ENCODE peak calls at places on chromosomes 7 and 10, in nine cellular contexts. F is nephron progenitor cell, M is cardiac fibroblast, V is AG09309, H is neural crest cell, G is IMR-90, E is colonic mucosa, B is BE2C, W is psoas muscle. K is an unnamed sample.

GRCh38 chr10:60417024-60417423 is 27.3 kb upstream of the ANK3 start:
- DNase-seq in F (no peak), B (no peak), V (no peak), H (no peak), G (no peak), W (no peak), M (peak), E (no peak), K (no peak)

GRCh38 chr10:24238527-24239247 is 29.7 kb downstream of the KIAA1217 start:
- DNase-seq in H (no peak), G (no peak), W (no peak), V (no peak), F (peak), M (no peak), E (peak), B (no peak), K (no peak)

GRCh38 chr10:122740640-122741039 is 41.0 kb upstream of the C10orf120 start:
- DNase-seq in M (no peak), B (no peak), G (no peak), W (no peak), E (no peak), H (no peak), F (no peak), V (no peak), K (no peak)

GRCh38 chr7:152735443-152736004 is 24.0 kb upstream of the ACTR3B start:
- DNase-seq in B (peak), W (no peak), E (no peak), H (no peak), V (no peak), M (no peak), F (no peak), G (peak), K (no peak)

GRCh38 chr7:36474283-36475010 is 84.8 kb downstream of the ANLN start:
- DNase-seq in G (peak), E (no peak), B (no peak), M (peak), V (peak), F (no peak), H (no peak), W (no peak), K (no peak)

GRCh38 chr7:34104992-34105391 is 199.7 kb downstream of the BMPER start:
- DNase-seq in M (peak), F (no peak), W (no peak), E (no peak), V (no peak), B (no peak), G (peak), H (no peak), K (no peak)

GRCh38 chr7:22350466-22351328 is 6.3 kb downstream of the RAPGEF5 start:
- DNase-seq in F (no peak), V (peak), H (no peak), G (peak), W (no peak), E (no peak), B (peak), M (peak), K (no peak)

GRCh38 chr10:98097611-98098010 is 36.8 kb upstream of the R3HCC1L start:
- DNase-seq in V (no peak), G (no peak), W (no peak), F (peak), H (no peak), E (no peak), M (no peak), B (no peak), K (peak)

GRCh38 chr7:98334077-98334476 is 52.6 kb downstream of the BRI3 start:
- DNase-seq in V (no peak), B (no peak), E (no peak), W (no peak), M (no peak), H (no peak), G (no peak), F (no peak), K (no peak)

GRCh38 chr7:137930616-137931015 is 71.3 kb downstream of the CREB3L2 start:
- DNase-seq in G (peak), V (peak), H (no peak), B (no peak), M (peak), E (no peak), W (no peak), F (no peak), K (no peak)

GRCh38 chr7:151436446-151437162 is 3.3 kb downstream of the CRYGN start:
- DNase-seq in V (no peak), G (peak), W (no peak), H (no peak), F (no peak), B (peak), E (no peak), M (peak), K (no peak)

GRCh38 chr10:68043030-68043429 is 32.1 kb downstream of the HERC4 start:
- DNase-seq in M (no peak), F (no peak), V (no peak), H (no peak), W (no peak), G (peak), E (no peak), B (no peak), K (no peak)

GRCh38 chr7:36937754-36938551 is 213.7 kb upstream of the AOAH start:
- DNase-seq in F (no peak), M (no peak), W (no peak), E (no peak), H (no peak), G (no peak), V (no peak), B (no peak), K (no peak)

GRCh38 chr10:112950714-112951348 is 784 bp downstream of the TCF7L2 start:
- DNase-seq in W (peak), B (peak), H (peak), V (no peak), F (peak), E (peak), G (peak), M (peak), K (no peak)

GRCh38 chr7:95578299-95578855 is 17.9 kb downstream of the PDK4 start:
- DNase-seq in E (no peak), V (no peak), F (no peak), B (no peak), G (no peak), W (no peak), M (no peak), H (no peak), K (no peak)

GRCh38 chr7:1889556-1890181 is 219.6 kb downstream of the ELFN1 start:
- DNase-seq in F (no peak), M (peak), E (no peak), B (no peak), H (no peak), G (peak), W (no peak), V (peak), K (peak)

GRCh38 chr10:99551158-99551557 is 18.4 kb downstream of the NKX2-3 start:
- DNase-seq in W (peak), G (peak), E (peak), F (no peak), V (peak), H (no peak), M (peak), B (peak), K (no peak)

GRCh38 chr10:35635576-35635975 is 6.5 kb downstream of the FZD8 start:
- DNase-seq in W (no peak), F (peak), H (peak), M (peak), E (peak), B (peak), V (no peak), G (peak), K (peak)

GRCh38 chr10:42950606-42951485 is 126.0 kb upstream of the RET start:
- DNase-seq in F (no peak), B (no peak), V (no peak), W (no peak), G (no peak), E (peak), H (no peak), M (no peak), K (no peak)

GRCh38 chr7:27714831-27715444 is 25.0 kb upstream of the TAX1BP1 start:
- DNase-seq in H (no peak), G (peak), F (no peak), V (no peak), W (no peak), B (no peak), E (no peak), M (peak), K (no peak)

GRCh38 chr7:15853832-15854470 is 167.5 kb upstream of the MEOX2 start:
- DNase-seq in H (no peak), W (no peak), M (peak), B (no peak), E (no peak), V (no peak), G (peak), F (no peak), K (no peak)

GRCh38 chr7:72106405-72106804 is 305.7 kb downstream of the CALN1 start:
- DNase-seq in G (no peak), B (no peak), H (no peak), W (no peak), M (no peak), E (no peak), V (no peak), F (no peak), K (no peak)

GRCh38 chr10:47160967-47161366 is 139.0 kb upstream of the GDF10 start:
- DNase-seq in B (no peak), E (no peak), W (no peak), M (no peak), H (no peak), F (no peak), V (no peak), G (no peak), K (no peak)

GRCh38 chr10:47159361-47160228 is 140.4 kb upstream of the GDF10 start:
- DNase-seq in H (no peak), V (no peak), M (no peak), F (no peak), W (no peak), B (no peak), G (no peak), E (no peak), K (no peak)

GRCh38 chr10:47156873-47157272 is 143.1 kb upstream of the GDF10 start:
- DNase-seq in H (no peak), M (no peak), E (no peak), G (no peak), B (no peak), W (no peak), V (no peak), F (no peak), K (no peak)

GRCh38 chr10:47160229-47160908 is 139.6 kb upstream of the GDF10 start:
- DNase-seq in E (no peak), V (no peak), B (no peak), H (no peak), G (no peak), M (no peak), F (no peak), W (no peak), K (no peak)

DNA sequence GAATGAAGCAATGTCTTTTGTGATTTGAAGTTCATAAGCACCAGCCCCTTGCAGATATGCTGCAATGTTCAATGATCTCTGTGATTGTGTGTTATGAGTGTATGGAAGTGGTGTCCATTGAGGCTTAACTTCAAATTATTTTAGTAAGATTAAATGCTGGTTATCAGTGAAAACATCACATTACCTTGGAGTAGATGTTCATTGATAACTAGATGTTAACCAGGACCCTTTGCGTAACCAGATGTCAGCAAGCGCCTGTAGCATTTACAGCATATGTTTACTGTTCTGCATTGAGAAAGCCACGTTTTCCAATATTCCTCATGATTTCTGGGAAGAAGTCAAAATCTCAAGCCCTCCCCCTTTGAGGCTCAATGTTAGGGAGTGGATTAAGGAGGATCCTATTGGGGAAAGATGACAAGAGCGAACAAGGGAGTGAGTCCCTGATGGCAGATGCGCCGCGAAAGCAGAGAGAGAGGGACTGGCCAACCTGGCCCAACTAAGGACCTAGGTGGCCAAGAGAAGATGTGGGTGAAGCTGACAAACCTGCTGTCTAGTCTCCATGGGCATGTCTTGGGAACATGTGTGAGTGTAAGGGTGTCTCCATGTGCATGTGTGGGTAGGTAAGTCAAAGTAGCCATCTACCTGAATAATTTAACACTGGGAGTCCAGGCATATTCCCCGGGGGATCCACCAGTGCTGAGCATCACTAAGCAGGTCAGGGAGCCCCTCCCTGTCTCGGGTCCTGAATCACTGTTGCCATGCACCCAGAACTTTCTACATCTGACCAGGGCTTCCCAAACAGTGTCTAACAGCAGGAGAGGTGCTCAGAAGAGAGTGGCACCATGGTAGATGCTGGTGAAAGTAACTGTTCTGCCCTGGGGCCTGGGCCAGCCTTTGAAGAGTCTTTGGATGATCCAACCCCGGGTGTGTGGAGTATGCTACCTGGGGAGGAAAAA is 141.6 kb upstream of the GDF10 start:
- DNase-seq in F (no peak), B (no peak), W (no peak), H (no peak), M (no peak), G (no peak), V (no peak), E (no peak), K (no peak)
- TF ChIP-seq CTCF in F (no peak), B (no peak), W (no peak), H (no peak), M (no peak), G (no peak), V (no peak), E (no peak), K (no peak)

DNA sequence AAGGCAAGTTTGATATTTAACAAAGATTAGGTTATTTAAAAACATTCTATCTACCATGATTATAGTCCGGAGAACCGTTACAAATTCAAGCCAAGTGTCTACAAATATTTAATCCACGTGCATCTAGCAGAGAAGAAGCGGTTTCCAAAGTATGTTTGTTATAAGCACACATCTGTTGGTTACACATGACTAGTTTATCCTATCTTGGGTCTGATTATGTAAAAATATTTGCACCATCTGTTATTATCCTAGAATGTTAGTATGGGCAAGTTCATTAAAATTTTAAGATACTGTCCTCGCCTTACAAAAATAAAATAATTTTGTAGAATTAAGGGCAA is 289.2 kb upstream of the VSTM2A start:
- DNase-seq in H (no peak), G (no peak), M (no peak), B (no peak), V (no peak), E (no peak), F (no peak), W (no peak), K (no peak)
- TF ChIP-seq CTCF in H (no peak), G (no peak), M (no peak), B (no peak), V (no peak), E (no peak), F (no peak), W (no peak), K (no peak)

DNA sequence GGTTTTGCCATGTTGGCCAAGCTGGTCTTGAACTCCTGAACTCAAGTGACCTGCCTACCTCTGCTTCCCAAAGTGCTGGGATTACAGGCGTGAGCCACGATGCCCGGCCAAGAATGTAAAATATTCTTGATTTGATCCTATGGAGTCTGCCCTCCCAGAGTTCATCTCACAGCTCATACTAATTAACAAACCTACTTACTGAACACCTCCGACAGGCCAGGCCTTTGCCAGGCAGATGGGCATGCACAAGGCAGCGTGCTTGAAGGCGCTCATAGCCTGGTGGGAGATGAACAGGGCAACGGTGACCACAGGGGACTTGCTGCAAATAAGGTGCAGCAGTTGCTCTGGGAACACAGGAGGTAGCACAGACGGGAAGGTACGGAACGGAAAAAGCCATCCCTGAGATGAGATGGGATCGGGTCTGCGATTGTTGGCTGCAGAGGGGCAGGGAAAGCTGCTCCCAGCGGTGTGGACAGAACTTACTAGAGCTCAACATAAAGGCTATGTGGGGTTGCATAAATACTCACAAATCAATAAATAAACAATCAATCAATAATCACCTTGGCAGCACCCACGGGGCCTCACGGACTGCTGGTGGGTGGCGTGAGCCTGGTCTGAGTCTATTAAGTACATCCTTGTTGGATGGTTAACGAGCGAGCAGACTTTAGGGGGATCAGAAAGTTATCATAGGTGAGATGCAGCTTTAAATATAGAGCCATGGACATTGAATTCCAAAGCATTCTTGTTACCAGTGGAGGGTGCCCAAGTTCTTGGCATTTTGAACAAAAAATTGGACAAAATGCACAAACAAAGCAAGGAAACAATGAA is 4.7 kb downstream of the ACBD7 start:
- DNase-seq in M (no peak), G (no peak), E (no peak), F (no peak), W (no peak), V (no peak), B (no peak), H (no peak), K (no peak)
- TF ChIP-seq CTCF in M (no peak), G (no peak), E (no peak), F (no peak), W (no peak), V (peak), B (no peak), H (no peak), K (no peak)

GRCh38 chr7:120272896-120273475 is at the start of gene KCND2:
- DNase-seq in E (no peak), F (peak), H (peak), M (peak), G (no peak), V (no peak), W (no peak), B (peak), K (peak)
- TF ChIP-seq CTCF in E (no peak), F (no peak), H (no peak), M (no peak), G (no peak), V (no peak), W (no peak), B (no peak), K (no peak)

GRCh38 chr7:12764355-12765000 is 77.0 kb downstream of the ARL4A start:
- DNase-seq in G (peak), H (no peak), V (no peak), B (no peak), M (peak), F (no peak), W (no peak), E (no peak), K (no peak)

GRCh38 chr7:12761691-12762090 is 74.3 kb downstream of the ARL4A start:
- DNase-seq in G (no peak), E (no peak), W (no peak), F (no peak), H (no peak), V (no peak), M (no peak), B (no peak), K (no peak)

GRCh38 chr7:12768948-12769347 is 81.5 kb downstream of the ARL4A start:
- DNase-seq in M (no peak), H (no peak), E (no peak), V (no peak), F (no peak), W (no peak), B (no peak), G (no peak), K (no peak)

GRCh38 chr7:12766416-12766815 is 79.0 kb downstream of the ARL4A start:
- DNase-seq in F (no peak), W (no peak), B (no peak), V (no peak), H (no peak), M (no peak), G (no peak), E (no peak), K (no peak)

DNA sequence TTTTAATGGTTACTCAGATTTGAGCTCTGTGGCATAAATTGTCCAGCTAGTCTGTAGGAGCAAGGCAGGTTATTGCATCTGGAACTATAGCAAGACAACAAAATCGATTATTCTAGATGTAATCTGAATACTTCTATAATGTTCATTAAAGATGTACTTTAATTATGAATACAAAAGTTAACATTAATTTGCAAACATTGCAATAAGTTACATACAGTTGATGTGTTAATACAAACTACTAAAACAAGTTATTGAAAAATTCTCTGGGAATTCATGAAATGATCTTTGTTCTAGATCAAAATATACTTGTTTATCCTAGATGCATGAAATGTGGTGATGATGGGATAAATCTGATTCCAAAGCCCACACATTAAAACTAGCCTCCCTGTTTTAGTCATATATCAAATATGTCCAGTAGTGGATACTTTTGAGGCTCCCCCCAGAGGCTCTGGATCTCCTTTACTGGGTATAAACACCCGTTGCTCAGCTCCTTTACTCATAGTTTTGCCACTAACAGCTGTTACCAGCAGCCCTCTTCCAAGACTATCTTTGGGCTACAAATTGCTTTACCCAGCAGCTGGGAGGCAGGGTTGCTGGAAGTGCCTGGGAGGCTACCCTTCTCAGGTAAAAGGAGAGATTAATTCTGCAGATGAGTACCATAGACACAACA is 78.1 kb downstream of the ARL4A start:
- DNase-seq in M (no peak), H (no peak), V (no peak), F (no peak), E (no peak), B (no peak), W (no peak), G (peak), K (no peak)
- TF ChIP-seq CTCF in M (no peak), H (no peak), V (no peak), F (no peak), E (no peak), B (no peak), W (no peak), G (no peak), K (no peak)

GRCh38 chr10:58371473-58371872 is 13.7 kb upstream of the TFAM start:
- DNase-seq in H (no peak), G (no peak), B (no peak), W (no peak), M (no peak), E (no peak), F (no peak), V (no peak), K (no peak)
- TF ChIP-seq CTCF in H (no peak), G (no peak), B (no peak), W (no peak), M (no peak), E (no peak), F (no peak), V (no peak), K (no peak)

DNA sequence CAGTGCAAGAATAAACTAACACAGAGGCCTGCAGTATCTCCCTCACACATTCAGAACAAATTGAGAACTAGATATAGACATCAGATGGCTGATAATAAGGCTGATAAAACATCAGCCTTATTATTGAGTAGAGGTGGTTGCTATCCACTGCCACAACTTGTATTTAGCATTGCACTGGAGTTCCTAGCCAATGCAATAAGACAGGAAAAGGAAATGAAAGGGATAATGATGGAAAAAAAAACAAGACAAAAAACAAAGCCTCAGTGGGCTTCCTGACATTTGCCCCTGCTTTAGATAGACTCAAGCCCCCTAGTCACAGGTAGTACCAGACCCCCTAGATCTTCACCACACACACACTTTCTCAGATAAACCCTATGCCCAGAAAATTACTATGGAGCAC is 33.2 kb upstream of the ELN start:
- DNase-seq in E (no peak), W (no peak), G (no peak), F (no peak), V (no peak), B (no peak), M (no peak), H (no peak), K (no peak)
- TF ChIP-seq CTCF in E (no peak), W (no peak), G (no peak), F (no peak), V (no peak), B (no peak), M (no peak), H (no peak), K (no peak)